ENCODE peak calls at places on chromosomes 12 and 14, in nine cellular contexts. Q, J, V, R, Y, N, K, P and G are unnamed samples.

GRCh38 chr14:75279153-75279738 is 618 bp downstream of the FOS start:
- DNase-seq in V (peak), P (peak), Q (peak), Y (peak), K (peak), N (peak), R (no peak), J (peak), G (peak)

GRCh38 chr14:64725360-64725815 is 21.2 kb downstream of the PLEKHG3 start:
- DNase-seq in N (no peak), Y (no peak), V (peak), K (no peak), J (no peak), R (no peak), Q (no peak), P (no peak), G (no peak)

GRCh38 chr12:53499261-53500118 is at the start of gene MAP3K12:
- DNase-seq in V (peak), K (peak), Q (peak), Y (peak), J (peak), R (no peak), N (peak), P (no peak), G (peak)

GRCh38 chr14:89589400-89590128 is 172.5 kb upstream of the FOXN3 start:
- DNase-seq in N (no peak), Y (no peak), V (no peak), P (no peak), K (no peak), Q (no peak), R (no peak), J (no peak), G (no peak)

GRCh38 chr14:31926123-31926522 is 151.0 kb upstream of the ARHGAP5 start:
- DNase-seq in Q (peak), Y (peak), R (no peak), K (peak), J (no peak), N (no peak), V (peak), P (peak), G (no peak)

GRCh38 chr12:118061876-118062791 is 1.2 kb upstream of the WSB2 start:
- DNase-seq in Y (peak), J (peak), R (no peak), Q (peak), P (peak), N (peak), V (peak), K (no peak), G (peak)

GRCh38 chr14:68662395-68662794 is 130.5 kb downstream of the ZFP36L1 start:
- DNase-seq in R (no peak), K (no peak), V (no peak), N (no peak), Q (no peak), J (no peak), Y (no peak), P (no peak), G (no peak)

GRCh38 chr12:8145754-8146415 is 10.9 kb upstream of the ZNF705A start:
- DNase-seq in K (no peak), N (peak), Y (no peak), P (no peak), J (no peak), Q (no peak), R (no peak), V (peak), G (peak)

GRCh38 chr12:460301-461230 is 827 bp downstream of the B4GALNT3 start:
- DNase-seq in Y (peak), R (no peak), N (no peak), Q (no peak), J (no peak), V (peak), K (peak), P (peak), G (no peak)

GRCh38 chr14:94143711-94144110 is 14.3 kb upstream of the IFI27L2 start:
- DNase-seq in R (no peak), Y (no peak), V (no peak), K (no peak), P (no peak), Q (no peak), J (no peak), N (no peak), G (no peak)

GRCh38 chr14:53894456-53894855 is 62.2 kb downstream of the BMP4 start:
- DNase-seq in J (no peak), Y (no peak), R (no peak), N (no peak), V (no peak), P (peak), K (no peak), Q (peak), G (no peak)

GRCh38 chr12:52992699-52993557 is 13.3 kb upstream of the EIF4B start:
- DNase-seq in R (no peak), Q (peak), Y (no peak), V (no peak), N (no peak), J (peak), K (no peak), P (no peak), G (no peak)

GRCh38 chr12:93230311-93230689 is 147.4 kb upstream of the NUDT4 start:
- DNase-seq in Y (no peak), N (no peak), V (no peak), Q (no peak), J (no peak), K (no peak), R (no peak), P (no peak), G (no peak)

GRCh38 chr12:67759829-67760228 is 111.3 kb downstream of the DYRK2 start:
- DNase-seq in Y (peak), N (no peak), Q (no peak), P (no peak), J (no peak), K (no peak), V (no peak), R (no peak), G (no peak)

GRCh38 chr12:104250366-104251125 is 35.0 kb downstream of the TXNRD1 start:
- DNase-seq in K (no peak), Y (no peak), J (no peak), P (no peak), Q (no peak), R (no peak), V (no peak), N (no peak), G (no peak)

GRCh38 chr14:49997991-49998390 is 105.1 kb downstream of the ARF6 start:
- DNase-seq in R (no peak), J (no peak), Y (no peak), K (no peak), Q (no peak), P (no peak), N (no peak), V (peak), G (no peak)

GRCh38 chr12:69241444-69242092 is 2.2 kb downstream of the CPSF6 start:
- DNase-seq in V (peak), N (no peak), Q (no peak), J (no peak), P (no peak), Y (no peak), K (no peak), R (no peak), G (no peak)

GRCh38 chr14:76355771-76356170 is 20.2 kb upstream of the ESRRB start:
- DNase-seq in N (no peak), J (no peak), K (no peak), P (no peak), Q (no peak), V (no peak), Y (no peak), R (no peak), G (no peak)

GRCh38 chr12:48796976-48797375 is 8.1 kb upstream of the ADCY6 start:
- DNase-seq in K (no peak), R (no peak), Q (no peak), P (no peak), N (no peak), J (no peak), Y (peak), V (no peak), G (no peak)

GRCh38 chr12:41409628-41410027 is 221.5 kb downstream of the PDZRN4 start:
- DNase-seq in R (no peak), N (no peak), J (no peak), P (no peak), Q (no peak), V (no peak), K (no peak), Y (no peak), G (no peak)

GRCh38 chr12:75011120-75011519 is 198.5 kb downstream of the KCNC2 start:
- DNase-seq in Q (peak), Y (no peak), R (no peak), V (no peak), N (no peak), K (no peak), J (peak), P (no peak), G (no peak)

GRCh38 chr14:101858791-101859537 is 97.5 kb downstream of the PPP2R5C start:
- DNase-seq in K (no peak), Y (no peak), P (no peak), J (no peak), Q (no peak), N (no peak), V (no peak), R (no peak), G (no peak)

GRCh38 chr12:11461433-11461832 is 66.1 kb upstream of the PRB2 start:
- DNase-seq in V (no peak), R (no peak), K (no peak), N (no peak), J (no peak), P (no peak), Y (no peak), Q (no peak), G (no peak)

GRCh38 chr12:33605776-33606175 is 166.2 kb upstream of the SYT10 start:
- DNase-seq in K (no peak), J (peak), P (no peak), N (no peak), V (no peak), Y (no peak), R (no peak), Q (peak), G (no peak)

GRCh38 chr12:115872919-115873357 is 404.6 kb downstream of the MED13L start:
- DNase-seq in Q (no peak), J (peak), Y (no peak), N (no peak), P (no peak), K (no peak), R (peak), V (no peak), G (no peak)

GRCh38 chr12:39464976-39465375 is 22.1 kb upstream of the KIF21A start:
- DNase-seq in N (no peak), V (no peak), Y (no peak), P (no peak), J (no peak), R (no peak), Q (no peak), K (no peak), G (no peak)

GRCh38 chr14:104597576-104597975 is 7.0 kb downstream of the TMEM179 start:
- DNase-seq in P (peak), R (no peak), Q (no peak), N (no peak), K (no peak), V (no peak), J (no peak), Y (no peak), G (no peak)

GRCh38 chr12:3564861-3565260 is 73.9 kb downstream of the PRMT8 start:
- DNase-seq in Y (no peak), P (no peak), J (no peak), Q (peak), K (no peak), N (no peak), R (no peak), V (no peak), G (no peak)

GRCh38 chr12:106652510-106653015 is 69.8 kb downstream of the RFX4 start:
- DNase-seq in V (no peak), N (no peak), Y (no peak), P (no peak), J (no peak), R (no peak), Q (no peak), K (no peak), G (no peak)

GRCh38 chr14:101564819-101565698 is 3.8 kb downstream of the DIO3 start:
- DNase-seq in V (no peak), Q (no peak), J (no peak), R (peak), K (no peak), N (no peak), Y (no peak), P (no peak), G (no peak)